ENCODE peak calls at places on chromosomes 2 and 18, in nine cellular contexts. One of them, this sample, is unnamed.
A peak's percentile ranks its signal among the peaks of the same experiment; 100 is the strongest.

GRCh38 chr2:226581004-226581403 is 218.6 kb downstream of the IRS1 start:
- DNase-seq in right lobe of liver: no peak
- DNase-seq in hepatocyte: no peak
- DNase-seq in psoas muscle: no peak
- DNase-seq in ovary: no peak
- DNase-seq in esophagus squamous epithelium: no peak
- DNase-seq in SK-N-SH: no peak
- DNase-seq in HL-60: no peak
- DNase-seq in breast epithelium: no peak
- DNase-seq in this sample: no peak

GRCh38 chr2:28009732-28010131 is 119.2 kb downstream of the BABAM2 start:
- DNase-seq in right lobe of liver: no peak
- DNase-seq in hepatocyte: peak; percentile 7
- DNase-seq in psoas muscle: no peak
- DNase-seq in ovary: no peak
- DNase-seq in esophagus squamous epithelium: no peak
- DNase-seq in SK-N-SH: peak; percentile 13
- DNase-seq in HL-60: no peak
- DNase-seq in breast epithelium: no peak
- DNase-seq in this sample: no peak

GRCh38 chr2:224311226-224311625 is 90.7 kb downstream of the FAM124B start:
- DNase-seq in right lobe of liver: no peak
- DNase-seq in hepatocyte: no peak
- DNase-seq in psoas muscle: no peak
- DNase-seq in ovary: no peak
- DNase-seq in esophagus squamous epithelium: no peak
- DNase-seq in SK-N-SH: no peak
- DNase-seq in HL-60: no peak
- DNase-seq in breast epithelium: no peak
- DNase-seq in this sample: no peak

GRCh38 chr2:121536850-121537557 is 6.3 kb downstream of the RNU4ATAC start:
- DNase-seq in right lobe of liver: no peak
- DNase-seq in hepatocyte: no peak
- DNase-seq in psoas muscle: no peak
- DNase-seq in ovary: no peak
- DNase-seq in esophagus squamous epithelium: no peak
- DNase-seq in SK-N-SH: no peak
- DNase-seq in HL-60: no peak
- DNase-seq in breast epithelium: no peak
- DNase-seq in this sample: no peak

GRCh38 chr2:196840171-196840570 is 31.0 kb upstream of the C2orf66 start:
- DNase-seq in right lobe of liver: no peak
- DNase-seq in hepatocyte: no peak
- DNase-seq in psoas muscle: no peak
- DNase-seq in ovary: no peak
- DNase-seq in esophagus squamous epithelium: no peak
- DNase-seq in SK-N-SH: no peak
- DNase-seq in HL-60: no peak
- DNase-seq in breast epithelium: no peak
- DNase-seq in this sample: no peak

GRCh38 chr18:50917021-50917420 is 38.1 kb downstream of the ME2 start:
- DNase-seq in right lobe of liver: no peak
- DNase-seq in hepatocyte: no peak
- DNase-seq in psoas muscle: no peak
- DNase-seq in ovary: no peak
- DNase-seq in esophagus squamous epithelium: no peak
- DNase-seq in SK-N-SH: no peak
- DNase-seq in HL-60: no peak
- DNase-seq in breast epithelium: no peak
- DNase-seq in this sample: no peak

GRCh38 chr2:221551864-221552263 is 20.2 kb downstream of the EPHA4 start:
- DNase-seq in right lobe of liver: no peak
- DNase-seq in hepatocyte: no peak
- DNase-seq in psoas muscle: no peak
- DNase-seq in ovary: no peak
- DNase-seq in esophagus squamous epithelium: no peak
- DNase-seq in SK-N-SH: no peak
- DNase-seq in HL-60: no peak
- DNase-seq in breast epithelium: no peak
- DNase-seq in this sample: no peak

GRCh38 chr2:101793277-101793969 is 95.9 kb downstream of the MAP4K4 start:
- DNase-seq in right lobe of liver: no peak
- DNase-seq in hepatocyte: no peak
- DNase-seq in psoas muscle: no peak
- DNase-seq in ovary: peak; percentile 46
- DNase-seq in esophagus squamous epithelium: no peak
- DNase-seq in SK-N-SH: peak; percentile 22
- DNase-seq in HL-60: no peak
- DNase-seq in breast epithelium: no peak
- DNase-seq in this sample: no peak

GRCh38 chr18:34809697-34810096 is 99.6 kb downstream of the DTNA start:
- DNase-seq in right lobe of liver: peak; percentile 51
- DNase-seq in hepatocyte: peak; percentile 30
- DNase-seq in psoas muscle: peak; percentile 51
- DNase-seq in ovary: peak; percentile 89
- DNase-seq in esophagus squamous epithelium: no peak
- DNase-seq in SK-N-SH: peak; percentile 6
- DNase-seq in HL-60: peak; percentile 37
- DNase-seq in breast epithelium: no peak
- DNase-seq in this sample: no peak

GRCh38 chr2:182784777-182785176 is 68.7 kb downstream of the DNAJC10 start:
- DNase-seq in right lobe of liver: no peak
- DNase-seq in hepatocyte: peak; percentile 50
- DNase-seq in psoas muscle: no peak
- DNase-seq in ovary: no peak
- DNase-seq in esophagus squamous epithelium: no peak
- DNase-seq in SK-N-SH: peak; percentile 37
- DNase-seq in HL-60: no peak
- DNase-seq in breast epithelium: no peak
- DNase-seq in this sample: no peak

GRCh38 chr2:64636105-64636873 is 17.4 kb downstream of the SERTAD2 start:
- DNase-seq in right lobe of liver: no peak
- DNase-seq in hepatocyte: no peak
- DNase-seq in psoas muscle: no peak
- DNase-seq in ovary: no peak
- DNase-seq in esophagus squamous epithelium: no peak
- DNase-seq in SK-N-SH: no peak
- DNase-seq in HL-60: no peak
- DNase-seq in breast epithelium: no peak
- DNase-seq in this sample: no peak

GRCh38 chr2:149924549-149925213 is 337.1 kb upstream of the MMADHC start:
- DNase-seq in right lobe of liver: no peak
- DNase-seq in hepatocyte: no peak
- DNase-seq in psoas muscle: no peak
- DNase-seq in ovary: no peak
- DNase-seq in esophagus squamous epithelium: no peak
- DNase-seq in SK-N-SH: no peak
- DNase-seq in HL-60: no peak
- DNase-seq in breast epithelium: no peak
- DNase-seq in this sample: no peak

GRCh38 chr2:144517825-144518699 is 1.9 kb downstream of the ZEB2 start:
- DNase-seq in right lobe of liver: no peak
- DNase-seq in hepatocyte: no peak
- DNase-seq in psoas muscle: no peak
- DNase-seq in ovary: peak; percentile 52
- DNase-seq in esophagus squamous epithelium: no peak
- DNase-seq in SK-N-SH: no peak
- DNase-seq in HL-60: no peak
- DNase-seq in breast epithelium: no peak
- DNase-seq in this sample: no peak

GRCh38 chr18:1015777-1016176 is 111.1 kb downstream of the ADCYAP1 start:
- DNase-seq in right lobe of liver: no peak
- DNase-seq in hepatocyte: no peak
- DNase-seq in psoas muscle: no peak
- DNase-seq in ovary: no peak
- DNase-seq in esophagus squamous epithelium: no peak
- DNase-seq in SK-N-SH: no peak
- DNase-seq in HL-60: no peak
- DNase-seq in breast epithelium: no peak
- DNase-seq in this sample: no peak

GRCh38 chr18:1020731-1021344 is 116.2 kb downstream of the ADCYAP1 start:
- DNase-seq in right lobe of liver: no peak
- DNase-seq in hepatocyte: no peak
- DNase-seq in psoas muscle: no peak
- DNase-seq in ovary: no peak
- DNase-seq in esophagus squamous epithelium: no peak
- DNase-seq in SK-N-SH: no peak
- DNase-seq in HL-60: no peak
- DNase-seq in breast epithelium: no peak
- DNase-seq in this sample: no peak

GRCh38 chr18:1017679-1018078 is 113.0 kb downstream of the ADCYAP1 start:
- DNase-seq in right lobe of liver: no peak
- DNase-seq in hepatocyte: no peak
- DNase-seq in psoas muscle: no peak
- DNase-seq in ovary: no peak
- DNase-seq in esophagus squamous epithelium: no peak
- DNase-seq in SK-N-SH: no peak
- DNase-seq in HL-60: no peak
- DNase-seq in breast epithelium: no peak
- DNase-seq in this sample: no peak

GRCh38 chr18:1017227-1017626 is 112.6 kb downstream of the ADCYAP1 start:
- DNase-seq in right lobe of liver: no peak
- DNase-seq in hepatocyte: no peak
- DNase-seq in psoas muscle: no peak
- DNase-seq in ovary: no peak
- DNase-seq in esophagus squamous epithelium: no peak
- DNase-seq in SK-N-SH: no peak
- DNase-seq in HL-60: no peak
- DNase-seq in breast epithelium: no peak
- DNase-seq in this sample: no peak

GRCh38 chr18:1018211-1018651 is 113.6 kb downstream of the ADCYAP1 start:
- DNase-seq in right lobe of liver: no peak
- DNase-seq in hepatocyte: no peak
- DNase-seq in psoas muscle: no peak
- DNase-seq in ovary: no peak
- DNase-seq in esophagus squamous epithelium: no peak
- DNase-seq in SK-N-SH: no peak
- DNase-seq in HL-60: no peak
- DNase-seq in breast epithelium: no peak
- DNase-seq in this sample: no peak
- H3K27ac ChIP-seq in right lobe of liver: no peak overlapping the region
- H3K27ac ChIP-seq in hepatocyte: peak overlapping the region; percentile 33
- H3K27ac ChIP-seq in psoas muscle: no peak overlapping the region
- H3K27ac ChIP-seq in ovary: no peak overlapping the region
- H3K27ac ChIP-seq in esophagus squamous epithelium: no peak overlapping the region
- H3K27ac ChIP-seq in SK-N-SH: no peak overlapping the region
- H3K27ac ChIP-seq in HL-60: no peak overlapping the region
- H3K27ac ChIP-seq in breast epithelium: no peak overlapping the region
- H3K27ac ChIP-seq in this sample: no peak overlapping the region

GRCh38 chr2:201707753-201708152 is 9.3 kb upstream of the MPP4 start:
- DNase-seq in right lobe of liver: no peak
- DNase-seq in hepatocyte: no peak
- DNase-seq in psoas muscle: no peak
- DNase-seq in ovary: no peak
- DNase-seq in esophagus squamous epithelium: no peak
- DNase-seq in SK-N-SH: no peak
- DNase-seq in HL-60: no peak
- DNase-seq in breast epithelium: no peak
- DNase-seq in this sample: peak; percentile 20
- TF ChIP-seq CTCF in right lobe of liver: no peak
- TF ChIP-seq CTCF in hepatocyte: peak; percentile 15
- TF ChIP-seq CTCF in psoas muscle: no peak
- TF ChIP-seq CTCF in ovary: no peak
- TF ChIP-seq CTCF in esophagus squamous epithelium: no peak
- TF ChIP-seq CTCF in SK-N-SH: peak; percentile 61
- TF ChIP-seq CTCF in HL-60: no peak
- TF ChIP-seq CTCF in breast epithelium: no peak
- TF ChIP-seq CTCF in this sample: peak; percentile 53

GRCh38 chr2:9799011-9799596 is 44.2 kb upstream of the TAF1B start:
- DNase-seq in right lobe of liver: no peak
- DNase-seq in hepatocyte: no peak
- DNase-seq in psoas muscle: no peak
- DNase-seq in ovary: no peak
- DNase-seq in esophagus squamous epithelium: no peak
- DNase-seq in SK-N-SH: no peak
- DNase-seq in HL-60: no peak
- DNase-seq in breast epithelium: peak; percentile 35
- DNase-seq in this sample: no peak
- H3K4me3 ChIP-seq in right lobe of liver: no peak overlapping the region
- H3K4me3 ChIP-seq in hepatocyte: no peak overlapping the region
- H3K4me3 ChIP-seq in psoas muscle: peak overlapping the region; percentile 4
- H3K4me3 ChIP-seq in ovary: no peak overlapping the region
- H3K4me3 ChIP-seq in esophagus squamous epithelium: no peak overlapping the region
- H3K4me3 ChIP-seq in SK-N-SH: no peak overlapping the region
- H3K4me3 ChIP-seq in HL-60: no peak overlapping the region
- H3K4me3 ChIP-seq in breast epithelium: no peak overlapping the region
- H3K4me3 ChIP-seq in this sample: no peak overlapping the region

DNA sequence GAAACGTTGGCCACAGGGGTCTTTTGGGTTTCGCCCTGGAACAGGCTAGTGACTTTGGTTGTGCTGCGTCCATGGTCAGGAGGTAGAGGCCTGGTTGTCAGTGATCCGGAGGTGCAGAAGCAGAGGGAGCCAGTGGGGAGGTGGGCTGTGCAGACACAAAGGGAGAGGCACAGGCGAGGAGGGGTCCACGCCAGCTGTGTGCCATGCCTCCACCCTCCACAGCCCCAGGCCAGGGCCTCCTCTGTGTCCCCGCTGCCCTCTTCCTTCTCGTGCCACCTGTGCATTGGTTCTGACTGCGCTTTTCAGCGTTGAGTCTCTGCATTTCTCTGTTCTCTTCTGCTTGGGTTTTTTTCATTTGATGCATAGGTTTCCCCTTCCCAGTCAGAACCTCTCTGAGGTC is 121.0 kb downstream of the GBX2 start:
- DNase-seq in right lobe of liver: no peak
- DNase-seq in hepatocyte: no peak
- DNase-seq in psoas muscle: no peak
- DNase-seq in ovary: no peak
- DNase-seq in esophagus squamous epithelium: no peak
- DNase-seq in SK-N-SH: no peak
- DNase-seq in HL-60: no peak
- DNase-seq in breast epithelium: no peak
- DNase-seq in this sample: no peak
- H3K27ac ChIP-seq in right lobe of liver: no peak overlapping the region
- H3K27ac ChIP-seq in hepatocyte: peak overlapping the region; percentile 83
- H3K27ac ChIP-seq in psoas muscle: no peak overlapping the region
- H3K27ac ChIP-seq in ovary: no peak overlapping the region
- H3K27ac ChIP-seq in esophagus squamous epithelium: no peak overlapping the region
- H3K27ac ChIP-seq in SK-N-SH: no peak overlapping the region
- H3K27ac ChIP-seq in HL-60: no peak overlapping the region
- H3K27ac ChIP-seq in breast epithelium: no peak overlapping the region
- H3K27ac ChIP-seq in this sample: no peak overlapping the region

GRCh38 chr2:241257419-241258032 is 57.9 kb downstream of the HDLBP start:
- DNase-seq in right lobe of liver: no peak
- DNase-seq in hepatocyte: no peak
- DNase-seq in psoas muscle: no peak
- DNase-seq in ovary: no peak
- DNase-seq in esophagus squamous epithelium: no peak
- DNase-seq in SK-N-SH: no peak
- DNase-seq in HL-60: no peak
- DNase-seq in breast epithelium: no peak
- DNase-seq in this sample: no peak
- TF ChIP-seq CTCF in right lobe of liver: no peak
- TF ChIP-seq CTCF in hepatocyte: peak; percentile 22
- TF ChIP-seq CTCF in psoas muscle: no peak
- TF ChIP-seq CTCF in ovary: no peak
- TF ChIP-seq CTCF in esophagus squamous epithelium: no peak
- TF ChIP-seq CTCF in SK-N-SH: no peak
- TF ChIP-seq CTCF in HL-60: no peak
- TF ChIP-seq CTCF in breast epithelium: no peak
- TF ChIP-seq CTCF in this sample: peak; percentile 32

This sample was measured in AG04450.